ENCODE peak calls at places on chromosomes 7 and 10, in four cellular contexts. One of them, this sample, is unnamed.
A peak's percentile ranks its signal among the peaks of the same experiment; 100 is the strongest.

GRCh38 chr7:49255061-49255460 is 330.7 kb downstream of the CDC14C start:
- DNase-seq in stimulated activated CD8-positive, alpha-beta memory T cell treated with anti-CD3 and anti-CD28 coated beads, Interleukin-7, amount 100 ng/mL, for 48 hours: no peak
- DNase-seq in body of pancreas: no peak
- DNase-seq in hypothalamus: no peak
- DNase-seq in this sample: no peak

GRCh38 chr10:86968271-86968993 is at the start of gene ADIRF:
- DNase-seq in hypothalamus: no peak
- DNase-seq in stimulated activated CD8-positive, alpha-beta memory T cell treated with anti-CD3 and anti-CD28 coated beads, Interleukin-7, amount 100 ng/mL, for 48 hours: no peak
- DNase-seq in body of pancreas: no peak
- DNase-seq in this sample: peak; percentile 47

GRCh38 chr7:24457215-24457549 is 116.1 kb upstream of the PALS2 start:
- DNase-seq in stimulated activated CD8-positive, alpha-beta memory T cell treated with anti-CD3 and anti-CD28 coated beads, Interleukin-7, amount 100 ng/mL, for 48 hours: no peak
- DNase-seq in hypothalamus: no peak
- DNase-seq in body of pancreas: no peak
- DNase-seq in this sample: no peak

GRCh38 chr7:29611941-29612527 is 48.4 kb downstream of the PRR15 start:
- DNase-seq in hypothalamus: no peak
- DNase-seq in body of pancreas: no peak
- DNase-seq in stimulated activated CD8-positive, alpha-beta memory T cell treated with anti-CD3 and anti-CD28 coated beads, Interleukin-7, amount 100 ng/mL, for 48 hours: no peak
- DNase-seq in this sample: no peak

GRCh38 chr10:33146189-33146524 is 188.1 kb upstream of the ITGB1 start:
- DNase-seq in body of pancreas: no peak
- DNase-seq in hypothalamus: no peak
- DNase-seq in stimulated activated CD8-positive, alpha-beta memory T cell treated with anti-CD3 and anti-CD28 coated beads, Interleukin-7, amount 100 ng/mL, for 48 hours: no peak
- DNase-seq in this sample: no peak

GRCh38 chr10:84205049-84205852 is 10.9 kb downstream of the CDHR1 start:
- DNase-seq in hypothalamus: peak; percentile 34
- DNase-seq in stimulated activated CD8-positive, alpha-beta memory T cell treated with anti-CD3 and anti-CD28 coated beads, Interleukin-7, amount 100 ng/mL, for 48 hours: peak; percentile 39
- DNase-seq in body of pancreas: peak; percentile 25
- DNase-seq in this sample: peak; percentile 60

GRCh38 chr10:61078542-61078941 is 134.6 kb upstream of the RHOBTB1 start:
- DNase-seq in stimulated activated CD8-positive, alpha-beta memory T cell treated with anti-CD3 and anti-CD28 coated beads, Interleukin-7, amount 100 ng/mL, for 48 hours: no peak
- DNase-seq in body of pancreas: no peak
- DNase-seq in hypothalamus: no peak
- DNase-seq in this sample: no peak

GRCh38 chr7:141737118-141737835 is 881 bp upstream of the SSBP1 start:
- DNase-seq in hypothalamus: no peak
- DNase-seq in stimulated activated CD8-positive, alpha-beta memory T cell treated with anti-CD3 and anti-CD28 coated beads, Interleukin-7, amount 100 ng/mL, for 48 hours: no peak
- DNase-seq in body of pancreas: peak; percentile 31
- DNase-seq in this sample: peak; percentile 3

GRCh38 chr10:86730227-86730626 is 26.2 kb upstream of the BMPR1A start:
- DNase-seq in body of pancreas: peak; percentile 68
- DNase-seq in hypothalamus: peak; percentile 63
- DNase-seq in stimulated activated CD8-positive, alpha-beta memory T cell treated with anti-CD3 and anti-CD28 coated beads, Interleukin-7, amount 100 ng/mL, for 48 hours: no peak
- DNase-seq in this sample: no peak

GRCh38 chr10:121823993-121824463 is 103.8 kb downstream of the ATE1 start:
- DNase-seq in body of pancreas: no peak
- DNase-seq in stimulated activated CD8-positive, alpha-beta memory T cell treated with anti-CD3 and anti-CD28 coated beads, Interleukin-7, amount 100 ng/mL, for 48 hours: no peak
- DNase-seq in hypothalamus: no peak
- DNase-seq in this sample: peak; percentile 70

GRCh38 chr10:75035975-75036708 is 75.3 kb upstream of the SAMD8 start:
- DNase-seq in stimulated activated CD8-positive, alpha-beta memory T cell treated with anti-CD3 and anti-CD28 coated beads, Interleukin-7, amount 100 ng/mL, for 48 hours: no peak
- DNase-seq in body of pancreas: no peak
- DNase-seq in hypothalamus: no peak
- DNase-seq in this sample: peak; percentile 57

GRCh38 chr10:113561214-113561613 is 8.4 kb downstream of the HABP2 start:
- DNase-seq in stimulated activated CD8-positive, alpha-beta memory T cell treated with anti-CD3 and anti-CD28 coated beads, Interleukin-7, amount 100 ng/mL, for 48 hours: no peak
- DNase-seq in hypothalamus: no peak
- DNase-seq in body of pancreas: no peak
- DNase-seq in this sample: no peak

GRCh38 chr7:140609646-140610045 is 31.0 kb downstream of the DENND2A start:
- DNase-seq in stimulated activated CD8-positive, alpha-beta memory T cell treated with anti-CD3 and anti-CD28 coated beads, Interleukin-7, amount 100 ng/mL, for 48 hours: no peak
- DNase-seq in body of pancreas: no peak
- DNase-seq in hypothalamus: no peak
- DNase-seq in this sample: peak; percentile 89

GRCh38 chr10:51251110-51251509 is 176.8 kb downstream of the PRKG1 start:
- DNase-seq in stimulated activated CD8-positive, alpha-beta memory T cell treated with anti-CD3 and anti-CD28 coated beads, Interleukin-7, amount 100 ng/mL, for 48 hours: no peak
- DNase-seq in body of pancreas: no peak
- DNase-seq in hypothalamus: no peak
- DNase-seq in this sample: no peak

GRCh38 chr10:114408112-114408967 is 4.0 kb upstream of the AFAP1L2 start:
- DNase-seq in stimulated activated CD8-positive, alpha-beta memory T cell treated with anti-CD3 and anti-CD28 coated beads, Interleukin-7, amount 100 ng/mL, for 48 hours: no peak
- DNase-seq in hypothalamus: no peak
- DNase-seq in body of pancreas: no peak
- DNase-seq in this sample: no peak

GRCh38 chr7:99272476-99273045 is at the start of gene MYH16:
- DNase-seq in stimulated activated CD8-positive, alpha-beta memory T cell treated with anti-CD3 and anti-CD28 coated beads, Interleukin-7, amount 100 ng/mL, for 48 hours: no peak
- DNase-seq in hypothalamus: no peak
- DNase-seq in body of pancreas: no peak
- DNase-seq in this sample: peak; percentile 62

GRCh38 chr10:74032900-74033655 is 35.2 kb downstream of the VCL start:
- DNase-seq in body of pancreas: no peak
- DNase-seq in hypothalamus: no peak
- DNase-seq in stimulated activated CD8-positive, alpha-beta memory T cell treated with anti-CD3 and anti-CD28 coated beads, Interleukin-7, amount 100 ng/mL, for 48 hours: no peak
- DNase-seq in this sample: no peak

GRCh38 chr10:35690534-35690933 is 48.4 kb upstream of the FZD8 start:
- DNase-seq in body of pancreas: peak; percentile 8
- DNase-seq in hypothalamus: no peak
- DNase-seq in stimulated activated CD8-positive, alpha-beta memory T cell treated with anti-CD3 and anti-CD28 coated beads, Interleukin-7, amount 100 ng/mL, for 48 hours: no peak
- DNase-seq in this sample: no peak

GRCh38 chr10:26507441-26507840 is 69.3 kb downstream of the APBB1IP start:
- DNase-seq in stimulated activated CD8-positive, alpha-beta memory T cell treated with anti-CD3 and anti-CD28 coated beads, Interleukin-7, amount 100 ng/mL, for 48 hours: no peak
- DNase-seq in hypothalamus: no peak
- DNase-seq in body of pancreas: no peak
- DNase-seq in this sample: no peak

GRCh38 chr10:8628351-8628750 is 573.9 kb downstream of the GATA3 start:
- DNase-seq in body of pancreas: no peak
- DNase-seq in hypothalamus: no peak
- DNase-seq in stimulated activated CD8-positive, alpha-beta memory T cell treated with anti-CD3 and anti-CD28 coated beads, Interleukin-7, amount 100 ng/mL, for 48 hours: no peak
- DNase-seq in this sample: no peak

GRCh38 chr10:7408003-7408493 is 2.8 kb downstream of the SFMBT2 start:
- DNase-seq in stimulated activated CD8-positive, alpha-beta memory T cell treated with anti-CD3 and anti-CD28 coated beads, Interleukin-7, amount 100 ng/mL, for 48 hours: peak; percentile 20
- DNase-seq in body of pancreas: peak; percentile 46
- DNase-seq in hypothalamus: peak; percentile 74
- DNase-seq in this sample: no peak

GRCh38 chr10:17073720-17074547 is 55.7 kb downstream of the CUBN start:
- DNase-seq in hypothalamus: no peak
- DNase-seq in stimulated activated CD8-positive, alpha-beta memory T cell treated with anti-CD3 and anti-CD28 coated beads, Interleukin-7, amount 100 ng/mL, for 48 hours: no peak
- DNase-seq in body of pancreas: no peak
- DNase-seq in this sample: no peak

GRCh38 chr10:69844698-69845097 is 43.0 kb downstream of the COL13A1 start:
- DNase-seq in body of pancreas: no peak
- DNase-seq in hypothalamus: no peak
- DNase-seq in stimulated activated CD8-positive, alpha-beta memory T cell treated with anti-CD3 and anti-CD28 coated beads, Interleukin-7, amount 100 ng/mL, for 48 hours: no peak
- DNase-seq in this sample: no peak

GRCh38 chr7:139725843-139726484 is 51.8 kb downstream of the HIPK2 start:
- DNase-seq in hypothalamus: no peak
- DNase-seq in body of pancreas: no peak
- DNase-seq in stimulated activated CD8-positive, alpha-beta memory T cell treated with anti-CD3 and anti-CD28 coated beads, Interleukin-7, amount 100 ng/mL, for 48 hours: no peak
- DNase-seq in this sample: no peak

GRCh38 chr7:73703985-73704639 is 15.4 kb downstream of the STX1A start:
- DNase-seq in hypothalamus: peak; percentile 47
- DNase-seq in stimulated activated CD8-positive, alpha-beta memory T cell treated with anti-CD3 and anti-CD28 coated beads, Interleukin-7, amount 100 ng/mL, for 48 hours: no peak
- DNase-seq in body of pancreas: peak; percentile 40
- DNase-seq in this sample: no peak

GRCh38 chr7:123494193-123494796 is 40.1 kb downstream of the IQUB start:
- DNase-seq in body of pancreas: peak; percentile 54
- DNase-seq in hypothalamus: no peak
- DNase-seq in stimulated activated CD8-positive, alpha-beta memory T cell treated with anti-CD3 and anti-CD28 coated beads, Interleukin-7, amount 100 ng/mL, for 48 hours: no peak
- DNase-seq in this sample: peak; percentile 52

GRCh38 chr10:5283305-5284158 is 81.2 kb upstream of the UCN3 start:
- DNase-seq in body of pancreas: peak; percentile 81
- DNase-seq in stimulated activated CD8-positive, alpha-beta memory T cell treated with anti-CD3 and anti-CD28 coated beads, Interleukin-7, amount 100 ng/mL, for 48 hours: no peak
- DNase-seq in hypothalamus: no peak
- DNase-seq in this sample: peak; percentile 72

GRCh38 chr7:12178317-12178716 is 32.8 kb upstream of the TMEM106B start:
- DNase-seq in stimulated activated CD8-positive, alpha-beta memory T cell treated with anti-CD3 and anti-CD28 coated beads, Interleukin-7, amount 100 ng/mL, for 48 hours: no peak
- DNase-seq in hypothalamus: no peak
- DNase-seq in body of pancreas: no peak
- DNase-seq in this sample: no peak

GRCh38 chr7:100965723-100966541 is 3.4 kb upstream of the MUC12 start:
- DNase-seq in stimulated activated CD8-positive, alpha-beta memory T cell treated with anti-CD3 and anti-CD28 coated beads, Interleukin-7, amount 100 ng/mL, for 48 hours: peak; percentile 65
- DNase-seq in body of pancreas: peak; percentile 85
- DNase-seq in hypothalamus: no peak
- DNase-seq in this sample: peak; percentile 60

GRCh38 chr7:33707427-33707826 is 197.9 kb upstream of the BMPER start:
- DNase-seq in body of pancreas: no peak
- DNase-seq in stimulated activated CD8-positive, alpha-beta memory T cell treated with anti-CD3 and anti-CD28 coated beads, Interleukin-7, amount 100 ng/mL, for 48 hours: no peak
- DNase-seq in hypothalamus: no peak
- DNase-seq in this sample: no peak

GRCh38 chr7:34879871-34880270 is 157.4 kb downstream of the DPY19L1 start:
- DNase-seq in stimulated activated CD8-positive, alpha-beta memory T cell treated with anti-CD3 and anti-CD28 coated beads, Interleukin-7, amount 100 ng/mL, for 48 hours: no peak
- DNase-seq in body of pancreas: no peak
- DNase-seq in hypothalamus: no peak
- DNase-seq in this sample: no peak